ENCODE peak calls at places on chromosomes 12 and 14, in six cellular contexts. One of them, this sample, is unnamed.

GRCh38 chr12:123453165-123453564 is 4.8 kb upstream of the SNRNP35 start:
- DNase-seq in endodermal cell: no peak
- DNase-seq in heart left ventricle: no peak
- DNase-seq in glutamatergic neuron: no peak
- DNase-seq in transverse colon: no peak
- DNase-seq in keratinocyte: no peak
- DNase-seq in this sample: no peak

GRCh38 chr14:74984241-74985027 is 18.3 kb upstream of the EIF2B2 start:
- DNase-seq in endodermal cell: no peak
- DNase-seq in heart left ventricle: no peak
- DNase-seq in glutamatergic neuron: no peak
- DNase-seq in transverse colon: no peak
- DNase-seq in keratinocyte: no peak
- DNase-seq in this sample: no peak

GRCh38 chr12:68348419-68348818 is 16.3 kb upstream of the MDM1 start:
- DNase-seq in endodermal cell: no peak
- DNase-seq in heart left ventricle: no peak
- DNase-seq in glutamatergic neuron: no peak
- DNase-seq in transverse colon: no peak
- DNase-seq in keratinocyte: no peak
- DNase-seq in this sample: no peak

GRCh38 chr12:55934343-55934742 is 3.4 kb downstream of the DGKA start:
- DNase-seq in endodermal cell: no peak
- DNase-seq in heart left ventricle: no peak
- DNase-seq in glutamatergic neuron: no peak
- DNase-seq in transverse colon: no peak
- DNase-seq in keratinocyte: no peak
- DNase-seq in this sample: no peak

GRCh38 chr14:61662437-61663311 is 32.6 kb upstream of the HIF1A start:
- DNase-seq in endodermal cell: peak; percentile 45
- DNase-seq in heart left ventricle: no peak
- DNase-seq in glutamatergic neuron: no peak
- DNase-seq in transverse colon: peak; percentile 41
- DNase-seq in keratinocyte: no peak
- DNase-seq in this sample: peak; percentile 62

GRCh38 chr14:90293766-90294471 is 37.6 kb downstream of the PSMC1 start:
- DNase-seq in endodermal cell: no peak
- DNase-seq in heart left ventricle: no peak
- DNase-seq in glutamatergic neuron: no peak
- DNase-seq in transverse colon: no peak
- DNase-seq in keratinocyte: no peak
- DNase-seq in this sample: no peak

GRCh38 chr14:33307691-33308369 is 369.2 kb downstream of the NPAS3 start:
- DNase-seq in endodermal cell: no peak
- DNase-seq in heart left ventricle: peak; percentile 63
- DNase-seq in glutamatergic neuron: no peak
- DNase-seq in transverse colon: no peak
- DNase-seq in keratinocyte: no peak
- DNase-seq in this sample: peak; percentile 1

GRCh38 chr12:75578546-75578945 is 67.1 kb upstream of the KRR1 start:
- DNase-seq in endodermal cell: no peak
- DNase-seq in heart left ventricle: no peak
- DNase-seq in glutamatergic neuron: no peak
- DNase-seq in transverse colon: no peak
- DNase-seq in keratinocyte: no peak
- DNase-seq in this sample: no peak

GRCh38 chr12:5689773-5690172 is 255.3 kb downstream of the ANO2 start:
- DNase-seq in endodermal cell: peak; percentile 65
- DNase-seq in heart left ventricle: no peak
- DNase-seq in glutamatergic neuron: no peak
- DNase-seq in transverse colon: no peak
- DNase-seq in keratinocyte: no peak
- DNase-seq in this sample: no peak

GRCh38 chr14:91249841-91250616 is 5.5 kb upstream of the GPR68 start:
- DNase-seq in endodermal cell: peak; percentile 75
- DNase-seq in heart left ventricle: no peak
- DNase-seq in glutamatergic neuron: peak; percentile 60
- DNase-seq in transverse colon: peak; percentile 46
- DNase-seq in keratinocyte: no peak
- DNase-seq in this sample: peak; percentile 63

GRCh38 chr12:42564540-42564939 is 25.0 kb downstream of the PRICKLE1 start:
- DNase-seq in endodermal cell: no peak
- DNase-seq in heart left ventricle: no peak
- DNase-seq in glutamatergic neuron: no peak
- DNase-seq in transverse colon: no peak
- DNase-seq in keratinocyte: no peak
- DNase-seq in this sample: no peak

GRCh38 chr12:86948851-86949250 is 692.7 kb upstream of the MGAT4C start:
- DNase-seq in endodermal cell: no peak
- DNase-seq in heart left ventricle: no peak
- DNase-seq in glutamatergic neuron: no peak
- DNase-seq in transverse colon: no peak
- DNase-seq in keratinocyte: no peak
- DNase-seq in this sample: no peak

GRCh38 chr14:103858063-103858820 is 10.9 kb upstream of the PPP1R13B start:
- DNase-seq in endodermal cell: no peak
- DNase-seq in heart left ventricle: no peak
- DNase-seq in glutamatergic neuron: peak; percentile 39
- DNase-seq in transverse colon: no peak
- DNase-seq in keratinocyte: no peak
- DNase-seq in this sample: no peak

GRCh38 chr12:115456946-115457689 is 773.1 kb upstream of the TBX3 start:
- DNase-seq in endodermal cell: peak; percentile 90
- DNase-seq in heart left ventricle: no peak
- DNase-seq in glutamatergic neuron: no peak
- DNase-seq in transverse colon: no peak
- DNase-seq in keratinocyte: no peak
- DNase-seq in this sample: no peak

GRCh38 chr14:69580009-69580577 is 5.4 kb upstream of the CCDC177 start:
- DNase-seq in endodermal cell: peak; percentile 91
- DNase-seq in heart left ventricle: no peak
- DNase-seq in glutamatergic neuron: peak; percentile 58
- DNase-seq in transverse colon: no peak
- DNase-seq in keratinocyte: no peak
- DNase-seq in this sample: peak; percentile 74

GRCh38 chr14:101219896-101220703 is 316.6 kb upstream of the RTL1 start:
- DNase-seq in endodermal cell: peak; percentile 31
- DNase-seq in heart left ventricle: no peak
- DNase-seq in glutamatergic neuron: no peak
- DNase-seq in transverse colon: no peak
- DNase-seq in keratinocyte: no peak
- DNase-seq in this sample: no peak

GRCh38 chr12:92827836-92828431 is 101.2 kb downstream of the EEA1 start:
- DNase-seq in endodermal cell: peak; percentile 73
- DNase-seq in heart left ventricle: no peak
- DNase-seq in glutamatergic neuron: peak; percentile 23
- DNase-seq in transverse colon: peak; percentile 39
- DNase-seq in keratinocyte: no peak
- DNase-seq in this sample: peak; percentile 38

GRCh38 chr14:50122291-50122690 is 5.9 kb upstream of the VCPKMT start:
- DNase-seq in endodermal cell: no peak
- DNase-seq in heart left ventricle: no peak
- DNase-seq in glutamatergic neuron: no peak
- DNase-seq in transverse colon: no peak
- DNase-seq in keratinocyte: no peak
- DNase-seq in this sample: no peak

GRCh38 chr12:51023625-51024395 is 2.4 kb downstream of the SLC11A2 start:
- DNase-seq in endodermal cell: no peak
- DNase-seq in heart left ventricle: no peak
- DNase-seq in glutamatergic neuron: no peak
- DNase-seq in transverse colon: no peak
- DNase-seq in keratinocyte: no peak
- DNase-seq in this sample: no peak

GRCh38 chr12:6635856-6636521 is at the start of gene LPAR5:
- DNase-seq in endodermal cell: peak; percentile 82
- DNase-seq in heart left ventricle: no peak
- DNase-seq in glutamatergic neuron: no peak
- DNase-seq in transverse colon: peak; percentile 91
- DNase-seq in keratinocyte: peak; percentile 69
- DNase-seq in this sample: no peak

DNA sequence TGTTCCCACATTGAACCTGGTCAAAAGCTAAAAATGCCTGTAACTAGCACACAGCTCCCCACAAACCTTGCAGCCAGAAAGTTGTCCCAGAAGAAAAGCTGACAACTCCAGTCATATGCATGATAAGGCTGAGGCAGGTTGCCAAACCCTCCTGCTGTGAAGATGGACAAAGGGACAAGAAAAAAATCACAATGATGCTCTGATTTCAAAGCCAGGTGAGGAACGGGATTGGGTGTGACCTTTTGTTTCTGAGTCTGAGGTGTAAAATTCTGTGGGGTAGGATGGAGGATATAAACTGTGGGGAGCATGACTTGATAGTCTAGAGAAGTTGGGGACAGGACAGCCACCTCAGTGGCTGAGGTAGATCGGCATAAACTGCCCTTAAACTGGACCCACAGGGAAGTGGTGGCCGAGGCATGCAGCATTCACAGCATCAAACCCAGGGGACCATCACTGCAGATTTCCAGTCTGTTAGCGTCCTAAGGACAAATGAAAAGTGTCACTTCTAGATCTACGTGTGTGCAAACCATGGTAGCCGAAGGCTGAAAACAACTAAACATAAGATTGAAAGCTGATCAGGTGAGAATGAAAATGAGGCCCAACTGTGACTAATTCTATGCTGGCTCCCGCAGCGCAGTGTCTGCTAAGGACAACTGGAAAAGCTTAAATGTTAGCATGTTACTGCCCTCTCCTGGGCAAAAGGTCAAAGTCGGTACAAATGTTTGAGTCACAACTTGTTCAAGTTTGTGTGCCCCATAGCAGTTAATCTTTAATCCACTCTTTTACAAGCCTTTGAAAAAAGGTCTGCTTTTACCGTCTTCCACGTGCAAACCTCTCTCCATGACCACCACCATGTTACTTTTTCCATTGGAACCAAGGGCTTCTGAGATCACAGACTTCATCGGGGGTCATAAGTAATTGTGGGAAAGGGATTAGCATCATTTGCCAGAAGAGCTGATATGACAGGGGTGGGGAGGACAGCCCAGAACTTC is 39.8 kb downstream of the GRIN2B start:
- DNase-seq in endodermal cell: peak; percentile 95
- DNase-seq in heart left ventricle: no peak
- DNase-seq in glutamatergic neuron: peak; percentile 50
- DNase-seq in transverse colon: peak; percentile 78
- DNase-seq in keratinocyte: peak; percentile 4
- DNase-seq in this sample: peak; percentile 25
- TF ChIP-seq CTCF in endodermal cell: peak; percentile 98
- TF ChIP-seq CTCF in heart left ventricle: peak; percentile 37
- TF ChIP-seq CTCF in glutamatergic neuron: peak; percentile 69
- TF ChIP-seq CTCF in transverse colon: peak; percentile 36
- TF ChIP-seq CTCF in keratinocyte: no peak
- TF ChIP-seq CTCF in this sample: peak; percentile 51

DNA sequence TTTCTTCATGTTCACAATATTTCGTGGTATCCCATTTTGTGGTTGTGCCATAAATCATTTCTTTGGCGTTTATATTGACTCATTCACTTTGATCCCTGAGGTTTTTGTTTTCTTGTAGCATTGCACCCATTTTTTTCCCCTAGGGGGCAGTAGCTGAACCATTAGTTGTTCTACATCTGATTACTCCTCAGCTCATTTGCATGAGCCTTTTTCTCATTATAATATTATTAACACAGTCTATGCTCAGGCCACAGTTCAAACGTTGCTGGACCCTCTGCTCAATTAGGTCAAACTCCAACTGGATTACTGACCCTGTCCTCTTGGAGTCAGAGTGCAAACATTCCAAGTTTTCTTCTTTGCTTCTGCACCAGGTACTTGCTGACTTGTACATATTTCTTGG is 475.4 kb upstream of the SEL1L start:
- DNase-seq in endodermal cell: peak; percentile 66
- DNase-seq in heart left ventricle: no peak
- DNase-seq in glutamatergic neuron: no peak
- DNase-seq in transverse colon: no peak
- DNase-seq in keratinocyte: no peak
- DNase-seq in this sample: no peak
- TF ChIP-seq CTCF in endodermal cell: peak; percentile 81
- TF ChIP-seq CTCF in heart left ventricle: no peak
- TF ChIP-seq CTCF in glutamatergic neuron: peak; percentile 74
- TF ChIP-seq CTCF in transverse colon: peak; percentile 46
- TF ChIP-seq CTCF in keratinocyte: peak; percentile 29
- TF ChIP-seq CTCF in this sample: peak; percentile 43

GRCh38 chr12:107402041-107403022 is 283.3 kb upstream of the PWP1 start:
- DNase-seq in endodermal cell: peak; percentile 97
- DNase-seq in heart left ventricle: no peak
- DNase-seq in glutamatergic neuron: peak; percentile 64
- DNase-seq in transverse colon: peak; percentile 51
- DNase-seq in keratinocyte: peak; percentile 49
- DNase-seq in this sample: peak; percentile 25
- TF ChIP-seq CTCF in endodermal cell: peak; percentile 89
- TF ChIP-seq CTCF in heart left ventricle: peak; percentile 22
- TF ChIP-seq CTCF in glutamatergic neuron: peak; percentile 50
- TF ChIP-seq CTCF in transverse colon: peak; percentile 58
- TF ChIP-seq CTCF in keratinocyte: peak; percentile 92
- TF ChIP-seq CTCF in this sample: peak; percentile 70

GRCh38 chr14:59202031-59202430 is 13.6 kb downstream of the DAAM1 start:
- DNase-seq in endodermal cell: no peak
- DNase-seq in heart left ventricle: no peak
- DNase-seq in glutamatergic neuron: no peak
- DNase-seq in transverse colon: no peak
- DNase-seq in keratinocyte: no peak
- DNase-seq in this sample: no peak

GRCh38 chr14:59199614-59200013 is 11.1 kb downstream of the DAAM1 start:
- DNase-seq in endodermal cell: no peak
- DNase-seq in heart left ventricle: no peak
- DNase-seq in glutamatergic neuron: no peak
- DNase-seq in transverse colon: no peak
- DNase-seq in keratinocyte: no peak
- DNase-seq in this sample: no peak

GRCh38 chr14:59197695-59198262 is 9.3 kb downstream of the DAAM1 start:
- DNase-seq in endodermal cell: no peak
- DNase-seq in heart left ventricle: no peak
- DNase-seq in glutamatergic neuron: no peak
- DNase-seq in transverse colon: no peak
- DNase-seq in keratinocyte: no peak
- DNase-seq in this sample: no peak

GRCh38 chr14:59200214-59200613 is 11.7 kb downstream of the DAAM1 start:
- DNase-seq in endodermal cell: no peak
- DNase-seq in heart left ventricle: no peak
- DNase-seq in glutamatergic neuron: no peak
- DNase-seq in transverse colon: no peak
- DNase-seq in keratinocyte: no peak
- DNase-seq in this sample: no peak

DNA sequence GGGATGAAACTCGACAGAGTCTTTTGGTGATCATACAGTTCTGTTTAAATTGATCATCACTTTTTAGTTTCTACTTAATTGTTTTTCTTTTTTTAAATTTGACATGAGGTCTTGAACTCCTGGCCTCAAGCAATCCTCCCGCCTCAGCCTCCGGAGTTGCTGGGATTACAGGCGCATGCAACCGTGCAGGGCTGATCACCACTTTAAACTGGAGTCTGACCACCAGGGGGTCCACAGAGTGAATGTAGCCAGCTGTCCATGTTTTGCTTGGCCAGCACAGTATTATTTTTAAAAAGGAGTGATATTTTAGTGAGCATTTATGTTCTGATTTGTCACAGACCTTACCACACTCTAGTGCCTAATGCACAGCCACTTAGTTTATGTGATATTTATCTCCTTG is 10.7 kb downstream of the DAAM1 start:
- DNase-seq in endodermal cell: no peak
- DNase-seq in heart left ventricle: no peak
- DNase-seq in glutamatergic neuron: peak; percentile 22
- DNase-seq in transverse colon: no peak
- DNase-seq in keratinocyte: no peak
- DNase-seq in this sample: no peak
- TF ChIP-seq CTCF in endodermal cell: peak; percentile 35
- TF ChIP-seq CTCF in heart left ventricle: no peak
- TF ChIP-seq CTCF in glutamatergic neuron: peak; percentile 24
- TF ChIP-seq CTCF in transverse colon: no peak
- TF ChIP-seq CTCF in keratinocyte: no peak
- TF ChIP-seq CTCF in this sample: peak; percentile 52

This sample was measured in HFFc6.